ENCODE peak calls at places on chromosome 15, in six cellular contexts. S is right atrium auricular region; O is immature natural killer cell; R is EH; B is NCI-H748 treated with DMSO at 0.1 percent for 48 hours; I is stimulated activated CD8-positive, alpha-beta memory T cell treated with anti-CD3 and anti-CD28 coated beads, Interleukin-4, amount 100 ng/mL, for 1 hour. K is an unnamed sample.

GRCh38 chr15:64093627-64094417 is at the start of gene CIAO2A:
- DNase-seq in S (peak; percentile 97), I (peak; percentile 83), B (peak; percentile 87), R (peak; percentile 99), O (peak; percentile 85), K (peak; percentile 94)

GRCh38 chr15:26051771-26052685 is 188.9 kb upstream of the ATP10A start:
- DNase-seq in S (no peak), B (no peak), R (peak; percentile 62), O (no peak), I (no peak), K (no peak)

GRCh38 chr15:98177950-98178848 is 217.7 kb downstream of the ARRDC4 start:
- DNase-seq in S (no peak), O (peak; percentile 65), I (no peak), R (peak; percentile 87), B (peak; percentile 28), K (peak; percentile 21)

GRCh38 chr15:83565553-83566159 is 88.3 kb upstream of the ADAMTSL3 start:
- DNase-seq in B (peak; percentile 16), O (no peak), I (no peak), R (peak; percentile 9), S (no peak), K (peak; percentile 23)

GRCh38 chr15:78425643-78426042 is 12.4 kb upstream of the IREB2 start:
- DNase-seq in I (no peak), R (no peak), S (no peak), B (no peak), O (no peak), K (no peak)

GRCh38 chr15:38038659-38039442 is 104.4 kb downstream of the TMCO5A start:
- DNase-seq in R (peak; percentile 89), B (no peak), S (no peak), O (no peak), I (no peak), K (no peak)

GRCh38 chr15:40439461-40440299 is 1.1 kb upstream of the BAHD1 start:
- DNase-seq in S (no peak), O (peak; percentile 25), B (no peak), I (no peak), R (peak; percentile 51), K (peak; percentile 29)

GRCh38 chr15:82789491-82789890 is 16.4 kb downstream of the FSD2 start:
- DNase-seq in R (peak; percentile 25), O (no peak), S (no peak), B (no peak), I (no peak), K (no peak)

GRCh38 chr15:101045835-101046691 is 126.9 kb downstream of the LRRK1 start:
- DNase-seq in B (no peak), O (no peak), I (no peak), S (peak; percentile 40), R (no peak), K (no peak)

GRCh38 chr15:32698773-32699390 is 18.9 kb upstream of the GREM1 start:
- DNase-seq in S (no peak), R (peak; percentile 35), I (no peak), O (no peak), B (no peak), K (no peak)

GRCh38 chr15:64702816-64703631 is 72.4 kb downstream of the RBPMS2 start:
- DNase-seq in O (peak; percentile 94), S (peak; percentile 96), B (peak; percentile 86), I (peak; percentile 93), R (peak; percentile 92), K (peak; percentile 92)

GRCh38 chr15:63460210-63461135 is 43.9 kb upstream of the USP3 start:
- DNase-seq in S (no peak), B (no peak), I (no peak), O (no peak), R (no peak), K (no peak)

GRCh38 chr15:42590619-42591237 is 15.3 kb downstream of the STARD9 start:
- DNase-seq in I (no peak), R (no peak), O (no peak), B (no peak), S (no peak), K (no peak)

GRCh38 chr15:57149196-57149595 is 227.1 kb upstream of the CGNL1 start:
- DNase-seq in I (no peak), B (no peak), S (no peak), O (no peak), R (peak; percentile 47), K (peak; percentile 72)

GRCh38 chr15:42999201-42999779 is 78.7 kb upstream of the TTBK2 start:
- DNase-seq in B (no peak), R (peak; percentile 50), O (no peak), I (no peak), S (no peak), K (no peak)

K was measured in dermis microvascular lymphatic vessel endothelial cell.